ENCODE peak calls at places on chromosomes 5 and 9, in six cellular contexts. One of them, this sample, is unnamed.

GRCh38 chr9:127539259-127539981 is 72.7 kb upstream of the STXBP1 start:
- DNase-seq in progenitor cell of endocrine pancreas: no peak
- DNase-seq in tibial nerve: no peak
- DNase-seq in frontal cortex: no peak
- DNase-seq in AG08396: peak; percentile 75
- DNase-seq in sciatic nerve: no peak
- DNase-seq in this sample: no peak

GRCh38 chr5:60844429-60844890 is 391 bp upstream of the ELOVL7 start:
- DNase-seq in AG08396: peak; percentile 52
- DNase-seq in frontal cortex: no peak
- DNase-seq in progenitor cell of endocrine pancreas: no peak
- DNase-seq in sciatic nerve: no peak
- DNase-seq in tibial nerve: no peak
- DNase-seq in this sample: no peak

GRCh38 chr9:68704804-68705635 is at the start of gene PIP5K1B:
- DNase-seq in progenitor cell of endocrine pancreas: peak; percentile 71
- DNase-seq in tibial nerve: no peak
- DNase-seq in sciatic nerve: peak; percentile 65
- DNase-seq in AG08396: peak; percentile 65
- DNase-seq in frontal cortex: peak; percentile 69
- DNase-seq in this sample: no peak

GRCh38 chr9:37604296-37604695 is 11.9 kb upstream of the TOMM5 start:
- DNase-seq in frontal cortex: no peak
- DNase-seq in progenitor cell of endocrine pancreas: no peak
- DNase-seq in AG08396: no peak
- DNase-seq in sciatic nerve: no peak
- DNase-seq in tibial nerve: no peak
- DNase-seq in this sample: no peak

GRCh38 chr9:121947683-121948300 is 145.3 kb downstream of the TTLL11 start:
- DNase-seq in sciatic nerve: no peak
- DNase-seq in AG08396: no peak
- DNase-seq in progenitor cell of endocrine pancreas: no peak
- DNase-seq in frontal cortex: no peak
- DNase-seq in tibial nerve: no peak
- DNase-seq in this sample: no peak

GRCh38 chr9:69502671-69503301 is 169.4 kb downstream of the APBA1 start:
- DNase-seq in progenitor cell of endocrine pancreas: no peak
- DNase-seq in sciatic nerve: no peak
- DNase-seq in frontal cortex: no peak
- DNase-seq in AG08396: peak; percentile 51
- DNase-seq in tibial nerve: no peak
- DNase-seq in this sample: no peak

GRCh38 chr5:106699198-106699597 is 971.5 kb downstream of the EFNA5 start:
- DNase-seq in frontal cortex: no peak
- DNase-seq in progenitor cell of endocrine pancreas: no peak
- DNase-seq in AG08396: no peak
- DNase-seq in sciatic nerve: no peak
- DNase-seq in tibial nerve: no peak
- DNase-seq in this sample: no peak

GRCh38 chr5:159549046-159549445 is 218.8 kb upstream of the IL12B start:
- DNase-seq in tibial nerve: no peak
- DNase-seq in AG08396: no peak
- DNase-seq in progenitor cell of endocrine pancreas: no peak
- DNase-seq in frontal cortex: no peak
- DNase-seq in sciatic nerve: no peak
- DNase-seq in this sample: no peak

GRCh38 chr5:123949807-123950206 is 437.8 kb downstream of the CSNK1G3 start:
- DNase-seq in sciatic nerve: no peak
- DNase-seq in AG08396: no peak
- DNase-seq in frontal cortex: no peak
- DNase-seq in tibial nerve: no peak
- DNase-seq in progenitor cell of endocrine pancreas: no peak
- DNase-seq in this sample: no peak